ENCODE peak calls at places on chromosome 5, in four cellular contexts. One of them, this sample, is unnamed.

GRCh38 chr5:172010278-172010677 is 3.8 kb upstream of the FBXW11 start:
- DNase-seq in IMR-90: no peak
- DNase-seq in thyroid gland: no peak
- DNase-seq in nephron progenitor cell: no peak
- DNase-seq in this sample: no peak

GRCh38 chr5:57277085-57277484 is 103.2 kb downstream of the GPBP1 start:
- DNase-seq in IMR-90: peak
- DNase-seq in thyroid gland: no peak
- DNase-seq in nephron progenitor cell: no peak
- DNase-seq in this sample: no peak

GRCh38 chr5:77645158-77645994 is 6.9 kb upstream of the OTP start:
- DNase-seq in IMR-90: no peak
- DNase-seq in thyroid gland: peak
- DNase-seq in nephron progenitor cell: peak
- DNase-seq in this sample: peak

GRCh38 chr5:139668064-139668880 is 20.1 kb downstream of the CXXC5 start:
- DNase-seq in IMR-90: no peak
- DNase-seq in thyroid gland: peak
- DNase-seq in nephron progenitor cell: no peak
- DNase-seq in this sample: peak

GRCh38 chr5:59218424-59219045 is 635.7 kb downstream of the RAB3C start:
- DNase-seq in IMR-90: peak
- DNase-seq in thyroid gland: no peak
- DNase-seq in nephron progenitor cell: no peak
- DNase-seq in this sample: peak

GRCh38 chr5:127923804-127924570 is 159.6 kb upstream of the SLC12A2 start:
- DNase-seq in IMR-90: no peak
- DNase-seq in thyroid gland: no peak
- DNase-seq in nephron progenitor cell: no peak
- DNase-seq in this sample: no peak

GRCh38 chr5:93053825-93054224 is 527.2 kb downstream of the NR2F1-AS1 start:
- DNase-seq in IMR-90: peak
- DNase-seq in thyroid gland: no peak
- DNase-seq in nephron progenitor cell: no peak
- DNase-seq in this sample: no peak

GRCh38 chr5:132479812-132480441 is 10.6 kb downstream of the IRF1 start:
- DNase-seq in IMR-90: no peak
- DNase-seq in thyroid gland: no peak
- DNase-seq in nephron progenitor cell: no peak
- DNase-seq in this sample: no peak

GRCh38 chr5:165031361-165031760 is 1525.9 kb downstream of the MAT2B start:
- DNase-seq in IMR-90: no peak
- DNase-seq in thyroid gland: no peak
- DNase-seq in nephron progenitor cell: no peak
- DNase-seq in this sample: no peak

GRCh38 chr5:35281613-35282012 is 51.3 kb upstream of the PRLR start:
- DNase-seq in IMR-90: no peak
- DNase-seq in thyroid gland: no peak
- DNase-seq in nephron progenitor cell: peak
- DNase-seq in this sample: no peak

GRCh38 chr5:117249086-117249815 is 674.6 kb upstream of the SEMA6A start:
- DNase-seq in IMR-90: no peak
- DNase-seq in thyroid gland: no peak
- DNase-seq in nephron progenitor cell: no peak
- DNase-seq in this sample: no peak

GRCh38 chr5:87120518-87121314 is 147.0 kb upstream of the RASA1 start:
- DNase-seq in IMR-90: peak
- DNase-seq in thyroid gland: no peak
- DNase-seq in nephron progenitor cell: no peak
- DNase-seq in this sample: peak

GRCh38 chr5:142327111-142327842 is 2.5 kb upstream of the SPRY4 start:
- DNase-seq in IMR-90: peak
- DNase-seq in thyroid gland: no peak
- DNase-seq in nephron progenitor cell: no peak
- DNase-seq in this sample: no peak

GRCh38 chr5:157026789-157027424 is 32.0 kb downstream of the HAVCR1 start:
- DNase-seq in IMR-90: no peak
- DNase-seq in thyroid gland: peak
- DNase-seq in nephron progenitor cell: no peak
- DNase-seq in this sample: no peak
- TF ChIP-seq CTCF in IMR-90: no peak
- TF ChIP-seq CTCF in thyroid gland: peak
- TF ChIP-seq CTCF in nephron progenitor cell: peak
- TF ChIP-seq CTCF in this sample: peak

GRCh38 chr5:40906351-40906751 is 2.9 kb upstream of the C7 start:
- DNase-seq in IMR-90: peak
- DNase-seq in thyroid gland: no peak
- DNase-seq in nephron progenitor cell: no peak
- DNase-seq in this sample: no peak

GRCh38 chr5:40909723-40910122 is 426 bp downstream of the C7 start:
- DNase-seq in IMR-90: peak
- DNase-seq in thyroid gland: no peak
- DNase-seq in nephron progenitor cell: no peak
- DNase-seq in this sample: no peak

GRCh38 chr5:40904205-40904993 is 4.9 kb upstream of the C7 start:
- DNase-seq in IMR-90: peak
- DNase-seq in thyroid gland: peak
- DNase-seq in nephron progenitor cell: peak
- DNase-seq in this sample: peak

GRCh38 chr5:40909233-40909632 is at the start of gene C7:
- DNase-seq in IMR-90: peak
- DNase-seq in thyroid gland: no peak
- DNase-seq in nephron progenitor cell: no peak
- DNase-seq in this sample: no peak

DNA sequence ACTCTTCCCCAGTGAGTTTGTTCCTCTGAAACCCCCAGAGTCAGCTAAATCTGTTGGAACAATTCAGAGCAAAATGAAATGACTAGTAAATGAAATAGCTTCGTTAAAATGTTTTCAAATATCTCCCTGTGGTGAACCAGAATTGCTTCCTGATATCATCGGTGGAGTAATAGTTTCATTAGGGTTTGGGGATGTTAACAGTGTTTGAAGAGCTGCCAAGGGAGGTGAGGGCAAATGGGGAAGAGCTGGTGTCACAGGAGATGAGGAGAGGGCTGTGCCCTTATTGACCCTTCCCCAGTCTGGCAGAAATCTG is 4.3 kb upstream of the C7 start:
- DNase-seq in IMR-90: no peak
- DNase-seq in thyroid gland: no peak
- DNase-seq in nephron progenitor cell: no peak
- DNase-seq in this sample: no peak
- TF ChIP-seq CTCF in IMR-90: no peak
- TF ChIP-seq CTCF in thyroid gland: no peak
- TF ChIP-seq CTCF in nephron progenitor cell: no peak
- TF ChIP-seq CTCF in this sample: no peak

DNA sequence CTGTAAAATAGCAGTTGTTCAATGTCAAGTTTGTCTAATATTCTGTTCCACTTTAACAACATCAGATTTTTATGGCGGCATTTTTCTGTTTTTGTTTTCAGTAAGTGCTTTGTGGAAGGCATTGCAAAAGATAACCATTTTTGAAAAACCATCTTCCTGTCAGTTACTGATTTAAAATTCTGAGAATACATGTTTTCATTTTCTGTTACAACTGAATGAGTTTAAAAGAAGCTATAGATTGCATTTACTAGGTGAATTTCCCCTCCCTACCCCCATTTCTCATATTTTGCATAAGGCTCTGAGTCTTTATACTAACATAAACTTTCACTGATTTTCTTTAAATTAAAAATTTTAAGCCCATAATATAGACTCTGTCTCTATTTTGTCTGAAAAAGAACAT is 4.6 kb upstream of the ERAP2 start:
- DNase-seq in IMR-90: no peak
- DNase-seq in thyroid gland: no peak
- DNase-seq in nephron progenitor cell: no peak
- DNase-seq in this sample: no peak
- TF ChIP-seq CTCF in IMR-90: no peak
- TF ChIP-seq CTCF in thyroid gland: no peak
- TF ChIP-seq CTCF in nephron progenitor cell: no peak
- TF ChIP-seq CTCF in this sample: no peak

DNA sequence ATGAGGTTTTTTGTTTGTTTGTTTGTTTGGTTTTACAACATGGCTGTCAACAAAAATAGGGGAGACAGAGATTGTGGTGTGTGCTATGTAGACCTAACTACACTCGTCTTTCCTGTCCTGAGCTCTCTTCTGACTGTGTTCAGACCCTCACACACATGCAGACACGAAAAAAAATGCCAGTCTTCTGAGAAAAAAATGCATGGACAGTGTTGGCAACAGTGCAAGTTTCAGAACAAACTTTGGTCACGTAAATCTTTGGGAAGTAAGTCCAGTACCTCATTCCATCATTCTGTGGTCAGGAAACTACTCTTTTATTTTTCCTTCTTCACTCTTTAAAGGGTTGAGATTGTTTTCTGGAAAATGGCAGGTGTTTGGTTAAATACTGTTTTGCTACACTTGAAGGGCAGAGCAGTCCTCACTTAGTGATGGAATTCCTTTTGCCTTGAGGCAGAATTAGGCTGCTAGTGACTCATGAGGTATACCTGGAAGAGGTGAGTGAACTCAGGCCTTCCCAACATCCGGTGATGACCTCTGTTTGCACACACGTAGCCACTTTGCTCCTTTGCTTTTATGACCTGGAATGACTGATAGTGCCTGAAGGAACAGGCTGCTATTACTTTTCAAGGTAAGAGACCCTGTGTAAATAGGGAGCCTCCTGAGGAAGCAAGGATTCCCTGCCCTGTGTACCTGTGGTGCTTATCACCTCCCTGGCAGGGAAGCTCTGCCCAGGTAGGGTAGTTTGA is 81.6 kb upstream of the TNFAIP8 start:
- DNase-seq in IMR-90: peak
- DNase-seq in thyroid gland: no peak
- DNase-seq in nephron progenitor cell: no peak
- DNase-seq in this sample: no peak
- TF ChIP-seq CTCF in IMR-90: no peak
- TF ChIP-seq CTCF in thyroid gland: no peak
- TF ChIP-seq CTCF in nephron progenitor cell: no peak
- TF ChIP-seq CTCF in this sample: no peak

GRCh38 chr5:168176251-168176650 is 115.2 kb upstream of the WWC1 start:
- DNase-seq in IMR-90: no peak
- DNase-seq in thyroid gland: no peak
- DNase-seq in nephron progenitor cell: no peak
- DNase-seq in this sample: no peak

GRCh38 chr5:168174376-168174775 is 117.1 kb upstream of the WWC1 start:
- DNase-seq in IMR-90: no peak
- DNase-seq in thyroid gland: peak
- DNase-seq in nephron progenitor cell: no peak
- DNase-seq in this sample: no peak

GRCh38 chr5:168179185-168179584 is 112.3 kb upstream of the WWC1 start:
- DNase-seq in IMR-90: no peak
- DNase-seq in thyroid gland: peak
- DNase-seq in nephron progenitor cell: no peak
- DNase-seq in this sample: no peak

GRCh38 chr5:168176941-168177340 is 114.5 kb upstream of the WWC1 start:
- DNase-seq in IMR-90: no peak
- DNase-seq in thyroid gland: no peak
- DNase-seq in nephron progenitor cell: no peak
- DNase-seq in this sample: no peak

DNA sequence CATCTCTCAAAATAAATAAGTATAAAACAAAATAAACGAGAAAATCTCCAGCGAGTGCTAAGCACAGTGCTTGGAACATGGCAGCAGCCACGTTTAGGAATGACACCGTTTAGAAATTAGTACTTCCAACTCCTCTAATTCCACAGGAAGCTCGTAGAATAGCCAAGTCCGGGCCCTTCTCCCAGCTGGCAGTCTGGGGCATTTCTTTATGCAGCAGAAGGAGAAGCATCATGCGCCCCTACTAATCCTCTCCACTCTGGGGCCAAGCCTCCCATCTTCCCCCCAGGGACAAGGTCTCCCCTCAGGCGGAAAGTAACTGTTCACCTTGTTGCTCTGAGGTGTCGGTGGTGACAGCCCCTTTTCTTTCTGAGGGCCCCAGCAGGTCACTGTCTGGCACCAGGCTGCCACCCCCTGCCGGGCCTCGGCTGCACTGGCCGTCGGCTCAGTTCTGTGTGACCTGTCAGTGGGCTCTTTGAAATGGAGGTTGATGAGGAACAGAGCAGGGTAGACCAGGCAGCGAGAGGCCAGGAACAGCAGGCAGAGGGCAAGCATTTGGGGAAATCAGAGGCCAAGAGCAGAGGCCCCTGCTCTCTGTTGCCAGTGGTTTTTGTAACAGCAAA is 113.5 kb upstream of the WWC1 start:
- DNase-seq in IMR-90: no peak
- DNase-seq in thyroid gland: no peak
- DNase-seq in nephron progenitor cell: peak
- DNase-seq in this sample: no peak
- TF ChIP-seq CTCF in IMR-90: no peak
- TF ChIP-seq CTCF in thyroid gland: no peak
- TF ChIP-seq CTCF in nephron progenitor cell: no peak
- TF ChIP-seq CTCF in this sample: no peak

This sample was measured in GM13977.